ENCODE peak calls at places on chromosomes 2 and 18, in ten cellular contexts. C is HFF-Myc, R is upper lobe of right lung, I is psoas muscle, N is fibroblast of lung, H is fibroblast of villous mesenchyme, K is lung, G is H9, A is RWPE1, P is right lobe of liver. J is an unnamed sample.

GRCh38 chr2:29223851-29224692 is 108.9 kb downstream of the CLIP4 start:
- DNase-seq in C (peak), G (no peak), H (peak), N (peak), K (peak), A (peak), I (no peak), P (no peak), R (peak), J (peak)

GRCh38 chr2:237128026-237128703 is 42.5 kb downstream of the COPS8 start:
- DNase-seq in K (peak), P (peak), R (peak), C (peak), I (peak), G (peak), N (peak), A (peak), H (peak), J (peak)

GRCh38 chr18:49813321-49814146 is at the start of gene ACAA2:
- DNase-seq in P (peak), A (peak), R (peak), K (peak), G (peak), H (peak), I (peak), C (peak), N (peak), J (peak)

GRCh38 chr2:114068438-114068837 is 178.5 kb downstream of the ACTR3 start:
- DNase-seq in G (peak), A (no peak), P (no peak), I (no peak), C (no peak), K (no peak), H (no peak), N (no peak), R (no peak), J (no peak)

GRCh38 chr2:9033385-9034175 is 30.1 kb upstream of the MBOAT2 start:
- DNase-seq in A (no peak), C (no peak), G (peak), N (peak), K (no peak), R (no peak), P (no peak), H (no peak), I (no peak), J (no peak)

GRCh38 chr2:3488768-3489448 is 30.4 kb downstream of the ADI1 start:
- DNase-seq in P (no peak), G (peak), I (no peak), H (no peak), A (no peak), C (no peak), R (peak), K (no peak), N (no peak), J (no peak)

GRCh38 chr2:222842517-222843174 is 18.2 kb upstream of the ACSL3 start:
- DNase-seq in A (no peak), K (no peak), I (no peak), G (no peak), P (no peak), R (no peak), H (peak), N (peak), C (no peak), J (no peak)

GRCh38 chr2:169963786-169964185 is 136.5 kb downstream of the UBR3 start:
- DNase-seq in K (no peak), H (peak), I (no peak), N (no peak), P (no peak), G (no peak), R (no peak), A (no peak), C (no peak), J (no peak)

GRCh38 chr18:53324353-53324752 is 900.1 kb downstream of the MBD2 start:
- DNase-seq in K (no peak), I (no peak), C (no peak), A (no peak), N (no peak), P (no peak), G (no peak), R (no peak), H (no peak), J (no peak)

GRCh38 chr2:222950886-222951285 is 90.0 kb downstream of the ACSL3 start:
- DNase-seq in P (no peak), I (no peak), G (no peak), C (no peak), K (no peak), N (peak), H (peak), R (no peak), A (peak), J (no peak)

GRCh38 chr2:241701155-241701404 is 759 bp upstream of the ING5 start:
- DNase-seq in A (no peak), C (peak), P (no peak), R (no peak), K (no peak), I (no peak), H (peak), N (no peak), G (peak), J (peak)

GRCh38 chr2:177984739-177985138 is 87.8 kb downstream of the PDE11A start:
- DNase-seq in K (no peak), H (no peak), R (no peak), G (no peak), I (no peak), A (no peak), P (no peak), N (peak), C (no peak), J (no peak)

GRCh38 chr2:232533944-232534710 is 5.4 kb upstream of the CHRNG start:
- DNase-seq in I (no peak), K (no peak), C (no peak), H (peak), N (no peak), G (no peak), A (no peak), P (no peak), R (peak), J (no peak)

GRCh38 chr2:234745347-234745746 is 206.5 kb upstream of the SH3BP4 start:
- DNase-seq in A (no peak), H (no peak), R (no peak), N (no peak), P (no peak), G (no peak), K (no peak), I (no peak), C (no peak), J (no peak)

GRCh38 chr2:74374509-74375205 is 5.5 kb downstream of the DCTN1 start:
- DNase-seq in C (peak), K (peak), P (no peak), R (no peak), A (peak), G (peak), I (peak), N (peak), H (peak), J (no peak)

GRCh38 chr2:231701456-231702373 is 6.6 kb upstream of the PTMA start:
- DNase-seq in I (peak), G (no peak), A (peak), K (peak), N (peak), H (peak), P (peak), R (peak), C (no peak), J (no peak)

GRCh38 chr2:19073522-19073921 is 284.9 kb downstream of the OSR1 start:
- DNase-seq in A (peak), G (peak), H (peak), P (no peak), N (peak), I (peak), R (no peak), C (peak), K (no peak), J (no peak)

GRCh38 chr2:191917967-191918651 is 71.2 kb upstream of the CAVIN2 start:
- DNase-seq in C (no peak), N (no peak), R (no peak), A (no peak), H (no peak), P (no peak), K (no peak), I (no peak), G (no peak), J (no peak)

GRCh38 chr2:102053096-102053495 is 61.3 kb downstream of the IL1R2 start:
- DNase-seq in P (no peak), C (no peak), H (no peak), I (peak), K (no peak), R (no peak), G (no peak), A (no peak), N (no peak), J (no peak)

GRCh38 chr2:80233333-80233732 is 71.2 kb downstream of the LRRTM1 start:
- DNase-seq in P (no peak), C (no peak), N (no peak), G (no peak), H (no peak), K (no peak), I (no peak), R (no peak), A (no peak), J (no peak)

GRCh38 chr2:134080759-134081158 is 173.1 kb upstream of the MGAT5 start:
- DNase-seq in I (no peak), P (no peak), A (no peak), R (no peak), H (peak), K (no peak), N (no peak), G (no peak), C (no peak), J (no peak)

GRCh38 chr18:59672125-59672769 is 25.0 kb downstream of the CCBE1 start:
- DNase-seq in G (no peak), H (no peak), P (no peak), K (no peak), N (peak), R (no peak), C (no peak), I (no peak), A (no peak), J (no peak)

GRCh38 chr2:62452701-62453449 is 53.1 kb downstream of the TMEM17 start:
- DNase-seq in G (no peak), R (no peak), K (no peak), N (peak), H (no peak), P (no peak), C (no peak), I (no peak), A (no peak), J (no peak)

GRCh38 chr2:201839727-201840126 is 33.4 kb downstream of the CDK15 start:
- DNase-seq in P (no peak), K (no peak), N (no peak), A (no peak), H (no peak), C (no peak), G (no peak), I (no peak), R (no peak), J (no peak)

DNA sequence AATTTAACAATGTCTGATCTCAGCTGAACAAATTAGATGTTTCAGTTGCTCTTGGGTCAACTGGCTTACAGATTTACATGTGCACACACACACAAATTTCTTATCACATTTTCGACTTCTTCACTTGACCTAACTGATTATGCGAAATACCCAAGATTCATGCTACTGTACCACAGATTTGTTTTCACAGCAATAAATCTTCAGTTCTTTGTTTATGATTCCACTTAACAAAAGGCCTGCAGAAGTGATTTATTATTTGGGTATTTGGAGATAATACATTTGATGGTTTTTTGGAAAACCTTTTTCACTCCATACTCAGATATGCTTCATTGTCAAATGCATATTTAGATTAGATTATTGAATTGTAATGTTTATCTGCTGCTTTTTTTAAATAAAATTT is 129.0 kb downstream of the GALNT1 start:
- DNase-seq in N (peak), A (no peak), H (peak), P (no peak), C (no peak), R (no peak), G (no peak), I (no peak), K (no peak), J (no peak)
- TF ChIP-seq CTCF in N (no peak), A (no peak), H (no peak), P (no peak), C (no peak), R (no peak), G (no peak), I (no peak), K (no peak), J (no peak)

GRCh38 chr18:58242978-58243377 is 199.0 kb downstream of the NEDD4L start:
- DNase-seq in N (no peak), A (no peak), H (no peak), C (no peak), P (no peak), I (no peak), G (no peak), K (no peak), R (no peak), J (no peak)

GRCh38 chr18:58242435-58242834 is 198.4 kb downstream of the NEDD4L start:
- DNase-seq in G (no peak), C (no peak), P (no peak), N (no peak), K (no peak), H (no peak), R (no peak), I (no peak), A (no peak), J (no peak)

GRCh38 chr18:58241026-58241679 is 197.1 kb downstream of the NEDD4L start:
- DNase-seq in R (no peak), I (no peak), C (no peak), N (no peak), H (no peak), P (no peak), G (no peak), A (no peak), K (no peak), J (no peak)

GRCh38 chr18:58243401-58243800 is 199.4 kb downstream of the NEDD4L start:
- DNase-seq in K (no peak), G (no peak), A (no peak), P (no peak), H (no peak), R (no peak), N (no peak), I (no peak), C (no peak), J (no peak)

DNA sequence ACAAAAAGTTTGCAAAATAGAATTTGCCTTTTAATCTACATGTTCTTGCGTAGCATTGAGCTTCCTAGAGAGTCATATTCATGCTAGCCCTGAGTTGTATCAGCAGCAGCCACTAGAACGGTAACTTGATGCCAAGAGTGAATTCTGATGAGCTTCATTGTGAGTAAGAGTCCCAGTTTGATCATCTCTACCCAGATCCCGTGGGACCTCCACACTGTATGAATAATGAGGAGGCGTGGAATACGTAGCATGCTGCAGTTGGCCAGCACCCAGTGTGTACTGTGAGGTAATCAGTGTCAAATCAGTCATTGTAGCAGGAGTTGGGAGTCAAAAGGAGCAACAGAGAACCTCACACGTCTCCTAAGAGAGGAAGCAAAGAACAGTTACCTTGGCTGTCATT is 197.9 kb downstream of the NEDD4L start:
- DNase-seq in H (peak), K (no peak), G (no peak), P (no peak), R (no peak), N (peak), I (peak), C (no peak), A (no peak), J (no peak)
- TF ChIP-seq CTCF in H (no peak), K (no peak), G (no peak), P (no peak), R (no peak), N (no peak), I (no peak), C (no peak), A (no peak), J (no peak)

GRCh38 chr2:30981101-30981500 is 157.1 kb downstream of the GALNT14 start:
- DNase-seq in N (no peak), H (no peak), A (no peak), K (no peak), R (no peak), P (no peak), G (no peak), C (peak), I (no peak), J (no peak)

GRCh38 chr2:30978044-30978443 is 160.2 kb downstream of the GALNT14 start:
- DNase-seq in C (no peak), I (no peak), R (no peak), N (no peak), H (no peak), A (no peak), K (no peak), P (no peak), G (no peak), J (no peak)

GRCh38 chr2:30981519-30981918 is 156.7 kb downstream of the GALNT14 start:
- DNase-seq in A (no peak), K (no peak), H (no peak), G (no peak), R (no peak), N (no peak), I (no peak), P (no peak), C (no peak), J (no peak)

GRCh38 chr2:30979822-30980245 is 158.4 kb downstream of the GALNT14 start:
- DNase-seq in K (no peak), R (no peak), G (no peak), C (peak), I (peak), H (peak), N (peak), A (peak), P (no peak), J (no peak)

DNA sequence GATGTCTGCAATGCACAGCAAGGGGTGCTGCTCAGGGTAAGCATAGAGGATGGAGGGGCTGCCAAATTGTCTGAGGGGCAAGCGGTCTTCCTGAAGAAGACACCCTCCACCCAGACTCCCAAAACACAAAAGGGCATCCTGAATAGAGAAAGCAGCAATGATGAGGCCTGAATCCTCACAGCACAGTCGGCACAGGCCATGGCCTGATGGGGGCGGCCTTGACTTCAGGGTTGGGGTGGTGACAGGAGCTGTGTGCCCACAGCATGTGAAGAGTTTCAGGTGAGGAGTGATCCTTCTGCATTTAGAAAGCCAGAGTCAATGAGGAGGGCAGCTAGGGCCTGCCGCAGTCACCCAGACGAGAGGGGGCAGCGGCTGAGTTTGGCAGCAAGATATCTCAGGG is 159.4 kb downstream of the GALNT14 start:
- DNase-seq in I (no peak), H (no peak), C (no peak), K (no peak), A (no peak), R (no peak), P (no peak), G (peak), N (no peak), J (no peak)
- TF ChIP-seq CTCF in I (no peak), H (no peak), C (no peak), K (no peak), A (no peak), R (no peak), P (no peak), G (peak), N (no peak), J (no peak)

DNA sequence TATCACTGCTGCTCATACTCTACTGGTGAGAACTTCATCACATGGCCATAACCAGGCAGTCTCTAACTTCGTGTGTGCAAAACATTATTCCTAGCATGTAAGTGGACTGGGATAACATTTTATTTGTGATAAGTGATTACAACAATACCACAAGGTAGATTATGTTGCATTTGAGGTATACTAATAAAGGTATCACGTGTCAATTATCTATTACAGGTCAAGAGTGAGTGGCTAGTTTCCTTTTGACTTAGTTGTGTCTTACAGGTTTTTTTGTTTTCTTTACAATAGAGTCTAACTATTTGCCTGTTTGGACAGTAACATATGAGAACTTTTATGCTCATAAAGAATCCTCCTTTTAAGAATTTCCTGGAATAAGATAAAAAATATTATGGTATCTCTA is 67.2 kb upstream of the DSC1 start:
- DNase-seq in C (no peak), H (no peak), A (no peak), P (no peak), I (no peak), K (no peak), R (no peak), G (no peak), N (no peak), J (no peak)
- TF ChIP-seq CTCF in C (no peak), H (no peak), A (no peak), P (no peak), I (no peak), K (no peak), R (no peak), G (no peak), N (no peak), J (no peak)

J was measured in CD14-positive monocyte.